ENCODE peak calls at places on chromosome 14, in four cellular contexts. U is HepG2, N is K562, B is A549. K is an unnamed sample.

GRCh38 chr14:104240426-104241157 is 102.2 kb downstream of the KIF26A start:
- DNase-seq in U (no peak), N (no peak), B (no peak), K (no peak)

GRCh38 chr14:53496668-53497067 is 343.5 kb upstream of the DDHD1 start:
- DNase-seq in N (no peak), B (no peak), U (no peak), K (no peak)

GRCh38 chr14:77003960-77004710 is 24.4 kb downstream of the IRF2BPL start:
- DNase-seq in N (no peak), U (no peak), B (no peak), K (no peak)

GRCh38 chr14:85701763-85702162 is 171.8 kb downstream of the FLRT2 start:
- DNase-seq in N (no peak), U (no peak), B (no peak), K (no peak)

GRCh38 chr14:39005044-39005736 is 97.8 kb downstream of the SEC23A start:
- DNase-seq in B (no peak), U (no peak), N (no peak), K (no peak)

GRCh38 chr14:99604766-99605298 is 825 bp upstream of the CCDC85C start:
- DNase-seq in B (peak), U (no peak), N (peak), K (no peak)

GRCh38 chr14:68145539-68145938 is 326.0 kb downstream of the RAD51B start:
- DNase-seq in B (no peak), N (no peak), U (no peak), K (no peak)

GRCh38 chr14:104746951-104747481 is 5.9 kb upstream of the SIVA1 start:
- DNase-seq in N (no peak), B (no peak), U (no peak), K (no peak)

GRCh38 chr14:64682173-64682710 is 22.0 kb upstream of the PLEKHG3 start:
- DNase-seq in N (no peak), B (no peak), U (no peak), K (no peak)

GRCh38 chr14:77086017-77086727 is 11.9 kb upstream of the CIPC start:
- DNase-seq in B (no peak), U (peak), N (no peak), K (no peak)

GRCh38 chr14:73567951-73568885 is 795 bp upstream of the ACOT2 start:
- DNase-seq in U (peak), B (no peak), N (peak), K (no peak)

GRCh38 chr14:35944847-35945246 is 118.7 kb downstream of the BRMS1L start:
- DNase-seq in U (peak), N (peak), B (peak), K (no peak)

GRCh38 chr14:68593806-68594536 is 198.9 kb downstream of the ZFP36L1 start:
- DNase-seq in B (no peak), N (no peak), U (peak), K (no peak)

GRCh38 chr14:55625481-55625880 is 45.5 kb downstream of the KTN1 start:
- DNase-seq in B (no peak), U (no peak), N (no peak), K (no peak)

DNA sequence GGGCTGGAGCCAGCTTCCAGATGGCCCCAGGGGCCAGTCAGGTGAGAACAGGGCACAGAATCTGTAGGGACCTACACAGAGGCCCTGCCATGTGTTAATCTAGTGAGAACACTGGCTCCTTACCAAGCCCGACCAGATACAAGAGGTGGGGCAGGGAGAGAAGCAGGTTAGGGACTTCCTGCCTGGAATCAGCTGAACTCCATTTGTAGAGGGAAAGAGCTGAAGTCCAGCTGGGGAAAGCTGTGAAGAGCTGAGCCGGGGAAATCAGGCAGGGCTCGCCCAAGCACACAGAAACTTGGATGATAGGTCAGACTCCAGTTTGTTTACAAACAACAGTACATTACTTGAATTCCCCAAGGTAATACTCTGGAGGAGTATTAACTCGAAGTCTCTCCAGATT is 46.7 kb downstream of the PTGER2 start:
- DNase-seq in U (no peak), B (no peak), N (no peak), K (no peak)
- TF ChIP-seq POLR2AphosphoS2 in U (no peak), B (no peak), N (no peak), K (no peak)

DNA sequence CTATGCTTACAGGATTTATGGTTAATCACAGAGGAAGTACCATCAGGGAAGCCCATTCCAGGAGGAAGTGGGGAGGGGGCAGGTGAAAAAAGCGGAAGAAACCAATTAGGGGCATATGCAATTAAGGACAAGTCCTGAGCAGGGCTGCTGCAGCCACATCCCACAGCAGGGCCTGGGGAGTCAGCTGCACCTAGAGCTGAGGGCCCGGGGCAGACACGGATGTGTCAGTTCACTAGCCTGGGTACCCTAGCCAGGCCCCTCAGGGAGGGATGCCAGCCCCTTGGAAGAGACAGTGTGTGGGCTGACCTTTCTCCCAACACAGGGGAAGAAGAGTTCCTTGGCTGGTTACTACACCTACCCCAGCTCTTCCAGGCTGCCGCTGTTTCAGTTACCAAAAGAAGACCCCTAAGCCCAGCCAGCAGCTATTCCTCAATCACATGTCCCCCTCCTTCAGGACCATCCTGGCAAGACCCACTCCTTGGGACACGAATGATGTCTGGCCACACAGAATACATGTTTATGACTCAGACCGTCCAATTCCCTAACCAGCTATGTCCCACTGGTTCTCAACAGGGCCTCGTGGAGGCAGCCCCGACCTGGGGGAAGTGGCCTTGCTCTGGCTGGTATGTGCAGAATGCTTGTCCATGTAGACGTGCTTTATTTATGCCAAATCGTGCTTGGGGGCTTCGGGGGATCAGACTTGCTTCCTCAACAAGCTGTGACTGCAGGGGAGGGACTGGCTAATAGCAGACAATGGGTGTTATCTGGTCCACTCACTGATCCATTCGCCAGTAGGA is 133.7 kb upstream of the RTL1 start:
- DNase-seq in N (no peak), B (no peak), U (no peak), K (no peak)
- TF ChIP-seq POLR2AphosphoS2 in N (no peak), B (no peak), U (no peak), K (no peak)

DNA sequence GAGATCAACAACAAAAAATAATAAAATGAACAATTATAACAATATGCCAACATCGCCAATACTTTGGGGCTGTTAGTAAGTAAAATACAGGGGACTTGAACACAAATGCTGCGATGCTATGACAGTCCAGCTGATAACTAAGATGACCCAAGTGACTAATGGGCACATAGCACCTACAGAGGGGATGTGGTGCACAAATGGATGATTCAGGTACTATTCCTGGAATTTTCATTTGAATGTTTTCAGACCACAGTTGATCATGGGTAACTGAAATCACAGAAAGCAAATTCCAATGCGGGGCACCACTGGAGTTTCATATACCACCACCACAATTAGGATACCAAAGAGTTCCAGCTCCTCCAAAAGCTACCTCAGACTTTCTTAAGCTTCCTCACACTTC is 82.9 kb downstream of the RCOR1 start:
- DNase-seq in N (no peak), B (no peak), U (no peak), K (no peak)
- TF ChIP-seq POLR2AphosphoS2 in N (no peak), B (no peak), U (no peak), K (no peak)

GRCh38 chr14:32077081-32078029 is at the start of gene ARHGAP5:
- DNase-seq in N (no peak), B (no peak), U (peak), K (no peak)
- TF ChIP-seq POLR2AphosphoS2 in N (no peak), B (no peak), U (no peak), K (no peak)

GRCh38 chr14:78401866-78402265 is 231.7 kb downstream of the NRXN3 start:
- DNase-seq in N (no peak), B (no peak), U (no peak), K (no peak)

GRCh38 chr14:78398216-78398615 is 228.0 kb downstream of the NRXN3 start:
- DNase-seq in B (no peak), N (no peak), U (no peak), K (no peak)

GRCh38 chr14:78405071-78405856 is 235.1 kb downstream of the NRXN3 start:
- DNase-seq in B (no peak), U (no peak), N (no peak), K (no peak)

GRCh38 chr14:78399316-78399889 is 229.2 kb downstream of the NRXN3 start:
- DNase-seq in B (no peak), U (no peak), N (peak), K (no peak)

GRCh38 chr14:78403278-78403815 is 233.2 kb downstream of the NRXN3 start:
- DNase-seq in U (no peak), B (no peak), N (no peak), K (peak)
- TF ChIP-seq POLR2AphosphoS2 in U (no peak), B (no peak), N (no peak), K (no peak)

GRCh38 chr14:31421200-31421599 is 850 bp upstream of the HEATR5A start:
- DNase-seq in B (no peak), N (no peak), U (peak), K (no peak)

GRCh38 chr14:31419179-31420012 is 954 bp downstream of the HEATR5A start:
- DNase-seq in B (no peak), N (no peak), U (no peak), K (no peak)

GRCh38 chr14:31418440-31418839 is 1.9 kb downstream of the HEATR5A start:
- DNase-seq in U (no peak), B (no peak), N (no peak), K (no peak)

GRCh38 chr14:31420319-31421081 is at the start of gene HEATR5A:
- DNase-seq in B (peak), N (peak), U (peak), K (peak)

GRCh38 chr14:31420013-31420318 is 384 bp downstream of the HEATR5A start:
- DNase-seq in B (peak), U (peak), N (peak), K (no peak)
- TF ChIP-seq POLR2AphosphoS2 in B (no peak), U (no peak), N (no peak), K (no peak)

GRCh38 chr14:34713681-34714319 is 593 bp downstream of the CFL2 start:
- DNase-seq in N (peak), U (peak), B (no peak), K (no peak)

GRCh38 chr14:34711808-34712712 is 2.3 kb downstream of the CFL2 start:
- DNase-seq in N (no peak), B (no peak), U (no peak), K (no peak)

GRCh38 chr14:34715108-34715863 is 893 bp upstream of the CFL2 start:
- DNase-seq in N (no peak), B (no peak), U (no peak), K (no peak)

GRCh38 chr14:34713122-34713680 is 1.2 kb downstream of the CFL2 start:
- DNase-seq in N (peak), B (no peak), U (no peak), K (no peak)

DNA sequence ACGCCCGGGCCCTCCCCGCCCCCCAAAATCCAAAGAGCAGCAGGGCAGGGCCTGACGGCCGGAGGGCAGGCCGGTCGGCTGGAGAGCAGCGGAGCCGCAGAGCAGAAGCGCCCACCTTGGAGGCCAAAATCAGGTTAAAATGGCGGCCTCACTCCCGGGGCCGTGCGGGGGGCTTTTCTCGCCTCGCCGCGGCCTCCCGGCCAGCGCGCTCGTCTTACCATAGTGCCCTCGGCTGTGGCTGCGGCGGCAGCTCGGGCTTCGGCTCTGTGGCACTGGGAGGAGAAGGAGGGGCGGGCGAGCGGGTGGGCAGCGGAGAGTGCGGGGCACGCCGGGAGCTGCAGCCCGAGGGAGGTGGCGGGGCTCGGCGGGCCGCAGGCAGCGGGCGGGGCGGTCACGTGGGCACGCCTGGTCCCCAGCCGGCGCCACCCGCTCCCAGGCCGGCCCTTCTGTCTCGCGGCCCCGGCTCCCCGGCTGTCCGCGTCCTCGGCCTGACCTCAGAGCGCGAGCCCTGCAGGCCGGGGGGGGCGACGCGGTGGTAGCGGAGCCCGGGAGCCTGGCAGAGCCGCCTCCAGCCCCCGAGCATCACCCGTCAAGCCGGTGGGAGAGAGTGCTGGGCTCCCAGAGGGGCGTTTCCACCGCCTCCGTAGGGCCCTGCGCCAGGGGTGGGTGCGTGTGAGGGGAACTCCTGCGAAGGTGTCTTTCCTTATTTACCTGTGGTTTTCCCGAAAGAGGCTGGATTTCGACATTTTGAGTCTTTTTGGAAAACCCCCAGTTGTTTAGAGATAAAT is at the start of gene CFL2:
- DNase-seq in B (peak), U (peak), N (peak), K (no peak)
- TF ChIP-seq POLR2AphosphoS2 in B (no peak), U (no peak), N (no peak), K (no peak)

K was measured in GM12878.